ENCODE peak calls at places on chromosomes 2 and 18, in ten cellular contexts. U, Y, Z, J, H, X, C, K, L and B are unnamed samples.

GRCh38 chr2:205848601-205849000 is 166.3 kb downstream of the NRP2 start:
- DNase-seq in U (no peak), Y (no peak), Z (peak; percentile 80), J (no peak), H (no peak), X (no peak), C (no peak), K (no peak), L (no peak), B (no peak)

GRCh38 chr2:40558772-40559171 is 106.9 kb upstream of the SLC8A1 start:
- DNase-seq in U (no peak), Y (no peak), Z (no peak), J (no peak), H (no peak), X (no peak), C (no peak), K (no peak), L (no peak), B (no peak)

GRCh38 chr2:188645982-188646381 is 328.2 kb upstream of the COL3A1 start:
- DNase-seq in U (no peak), Y (no peak), Z (peak; percentile 85), J (no peak), H (no peak), X (no peak), C (no peak), K (no peak), L (no peak), B (peak; percentile 52)

GRCh38 chr2:157784169-157784822 is 91.8 kb downstream of the ACVR1 start:
- DNase-seq in U (peak; percentile 83), Y (peak; percentile 81), Z (no peak), J (peak; percentile 34), H (peak; percentile 54), X (no peak), C (no peak), K (no peak), L (peak; percentile 77), B (peak; percentile 83)

GRCh38 chr2:224646242-224646846 is 61.2 kb upstream of the CUL3 start:
- DNase-seq in U (no peak), Y (no peak), Z (no peak), J (no peak), H (peak; percentile 8), X (peak; percentile 27), C (no peak), K (peak; percentile 26), L (no peak), B (peak; percentile 7)

GRCh38 chr2:40159333-40159732 is 292.6 kb downstream of the SLC8A1 start:
- DNase-seq in U (no peak), Y (no peak), Z (no peak), J (no peak), H (no peak), X (no peak), C (no peak), K (no peak), L (no peak), B (no peak)

GRCh38 chr18:54116541-54117257 is 107.8 kb downstream of the MBD2 start:
- DNase-seq in U (no peak), Y (no peak), Z (no peak), J (no peak), H (no peak), X (no peak), C (no peak), K (no peak), L (no peak), B (no peak)

GRCh38 chr2:225512873-225513580 is 113.5 kb downstream of the NYAP2 start:
- DNase-seq in U (no peak), Y (no peak), Z (peak; percentile 3), J (no peak), H (no peak), X (no peak), C (no peak), K (no peak), L (no peak), B (peak; percentile 60)

GRCh38 chr2:143254108-143254507 is 124.9 kb downstream of the ARHGAP15 start:
- DNase-seq in U (no peak), Y (no peak), Z (no peak), J (no peak), H (no peak), X (no peak), C (peak; percentile 39), K (no peak), L (peak; percentile 9), B (no peak)

GRCh38 chr2:142965464-142965863 is 88.0 kb downstream of the KYNU start:
- DNase-seq in U (no peak), Y (no peak), Z (peak; percentile 66), J (no peak), H (no peak), X (no peak), C (no peak), K (no peak), L (no peak), B (peak; percentile 67)

GRCh38 chr2:232372231-232373208 is 6.0 kb upstream of the ALPP start:
- DNase-seq in U (no peak), Y (no peak), Z (peak; percentile 54), J (no peak), H (no peak), X (no peak), C (no peak), K (no peak), L (no peak), B (no peak)

GRCh38 chr18:26646897-26647296 is 98.5 kb upstream of the KCTD1 start:
- DNase-seq in U (no peak), Y (no peak), Z (no peak), J (no peak), H (no peak), X (no peak), C (no peak), K (no peak), L (no peak), B (no peak)

GRCh38 chr2:132366787-132367186 is 49.8 kb upstream of the GPR39 start:
- DNase-seq in U (no peak), Y (no peak), Z (no peak), J (no peak), H (no peak), X (no peak), C (no peak), K (no peak), L (no peak), B (no peak)

GRCh38 chr2:79910643-79911042 is 393.9 kb downstream of the LRRTM1 start:
- DNase-seq in U (no peak), Y (no peak), Z (no peak), J (no peak), H (no peak), X (no peak), C (no peak), K (no peak), L (no peak), B (no peak)

GRCh38 chr2:15119722-15120175 is 441.4 kb downstream of the NBAS start:
- DNase-seq in U (no peak), Y (no peak), Z (no peak), J (no peak), H (no peak), X (no peak), C (no peak), K (no peak), L (no peak), B (no peak)

DNA sequence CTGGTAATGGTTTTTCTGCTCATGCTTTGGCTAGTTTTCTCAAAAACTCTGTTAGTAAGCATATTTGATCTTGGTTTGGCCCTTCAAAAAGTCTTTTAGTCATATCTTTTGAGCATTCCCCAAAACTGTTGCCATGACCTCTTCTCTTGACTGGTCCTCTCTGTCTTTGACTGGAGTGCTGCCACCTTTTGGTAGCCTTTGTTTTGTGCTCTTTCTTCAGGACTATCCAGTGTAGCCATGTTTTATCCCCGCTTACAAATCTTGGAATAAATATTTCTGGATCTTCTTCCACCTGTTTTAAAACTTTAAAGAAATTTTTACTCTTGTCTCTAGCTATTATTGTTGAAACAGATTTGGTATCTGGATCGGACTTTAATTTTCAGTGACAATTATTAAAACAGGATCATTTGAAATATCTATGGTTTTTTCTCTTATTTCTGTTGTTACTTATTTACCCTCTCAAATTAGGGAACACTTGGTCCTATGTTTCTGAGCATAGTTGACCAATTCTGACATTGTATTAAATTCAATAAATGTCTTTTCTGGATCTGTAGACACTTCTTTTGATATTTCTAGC is 965 bp upstream of the ELOA2 start:
- DNase-seq in U (no peak), Y (peak; percentile 25), Z (peak; percentile 25), J (peak; percentile 8), H (peak; percentile 32), X (peak; percentile 45), C (no peak), K (peak; percentile 50), L (no peak), B (peak; percentile 13)
- TF ChIP-seq CTCF in U (peak; percentile 37), Y (no peak), Z (peak; percentile 55), J (peak; percentile 16), H (peak; percentile 17), X (peak; percentile 72), C (no peak), K (peak; percentile 27), L (peak; percentile 37), B (peak; percentile 52)

GRCh38 chr2:179262077-179262660 is 2.5 kb downstream of the SESTD1 start:
- DNase-seq in U (no peak), Y (no peak), Z (no peak), J (no peak), H (no peak), X (no peak), C (no peak), K (no peak), L (no peak), B (no peak)

GRCh38 chr2:179263460-179264237 is 983 bp downstream of the SESTD1 start:
- DNase-seq in U (peak; percentile 55), Y (peak; percentile 30), Z (peak; percentile 47), J (peak; percentile 41), H (peak; percentile 37), X (peak; percentile 33), C (no peak), K (peak; percentile 56), L (peak; percentile 41), B (peak; percentile 57)

GRCh38 chr2:179260224-179260623 is 4.4 kb downstream of the SESTD1 start:
- DNase-seq in U (no peak), Y (no peak), Z (no peak), J (no peak), H (no peak), X (no peak), C (no peak), K (no peak), L (no peak), B (no peak)

GRCh38 chr2:179263015-179263414 is 1.6 kb downstream of the SESTD1 start:
- DNase-seq in U (no peak), Y (no peak), Z (peak; percentile 61), J (no peak), H (no peak), X (no peak), C (no peak), K (no peak), L (no peak), B (peak; percentile 54)

GRCh38 chr2:179261161-179261825 is 3.3 kb downstream of the SESTD1 start:
- DNase-seq in U (no peak), Y (no peak), Z (no peak), J (no peak), H (no peak), X (no peak), C (no peak), K (no peak), L (no peak), B (no peak)
- TF ChIP-seq CTCF in U (no peak), Y (no peak), Z (peak; percentile 11), J (no peak), H (no peak), X (no peak), C (no peak), K (no peak), L (peak; percentile 18), B (no peak)

GRCh38 chr2:153939124-153939796 is 67.5 kb downstream of the GALNT13 start:
- DNase-seq in U (no peak), Y (no peak), Z (no peak), J (no peak), H (no peak), X (no peak), C (no peak), K (no peak), L (no peak), B (no peak)
- TF ChIP-seq CTCF in U (no peak), Y (no peak), Z (no peak), J (no peak), H (no peak), X (no peak), C (no peak), K (no peak), L (no peak), B (no peak)

GRCh38 chr2:240360645-240361475 is 74.6 kb upstream of the GPC1 start:
- DNase-seq in U (no peak), Y (no peak), Z (no peak), J (no peak), H (no peak), X (no peak), C (no peak), K (no peak), L (no peak), B (no peak)
- TF ChIP-seq CTCF in U (no peak), Y (no peak), Z (no peak), J (no peak), H (no peak), X (no peak), C (no peak), K (no peak), L (no peak), B (no peak)